ENCODE peak calls at places on chromosomes 3 and 15, in seven cellular contexts. J, G, K, T, P, E and N are unnamed samples.
A peak's percentile ranks its signal among the peaks of the same experiment; 100 is the strongest.

GRCh38 chr3:160486459-160486869 is 36.9 kb upstream of the TRIM59 start:
- DNase-seq in J (peak; percentile 12), G (peak; percentile 55), K (peak; percentile 35), T (no peak), P (peak; percentile 74), E (no peak), N (peak; percentile 8)

GRCh38 chr3:65836047-65836446 is 202.7 kb downstream of the MAGI1 start:
- DNase-seq in J (no peak), G (no peak), K (no peak), T (no peak), P (peak; percentile 32), E (no peak), N (no peak)

GRCh38 chr15:47933865-47934264 is 186.9 kb upstream of the SLC24A5 start:
- DNase-seq in J (no peak), G (no peak), K (no peak), T (no peak), P (no peak), E (no peak), N (no peak)

GRCh38 chr3:141091416-141091815 is 40.3 kb downstream of the SPSB4 start:
- DNase-seq in J (no peak), G (peak; percentile 56), K (no peak), T (no peak), P (no peak), E (no peak), N (no peak)

GRCh38 chr3:36650271-36650671 is 114.1 kb downstream of the DCLK3 start:
- DNase-seq in J (no peak), G (no peak), K (no peak), T (no peak), P (peak; percentile 61), E (no peak), N (no peak)

GRCh38 chr3:71130516-71131384 is 452.8 kb downstream of the FOXP1 start:
- DNase-seq in J (peak; percentile 32), G (no peak), K (peak; percentile 86), T (peak; percentile 55), P (peak; percentile 90), E (peak; percentile 68), N (peak; percentile 86)

GRCh38 chr3:172550347-172550943 is 27.2 kb upstream of the TNFSF10 start:
- DNase-seq in J (no peak), G (no peak), K (no peak), T (no peak), P (peak; percentile 83), E (no peak), N (no peak)

GRCh38 chr3:14480207-14481017 is 59.7 kb downstream of the GRIP2 start:
- DNase-seq in J (no peak), G (no peak), K (no peak), T (no peak), P (peak; percentile 66), E (no peak), N (no peak)

GRCh38 chr3:143526016-143526540 is 322.2 kb downstream of the SLC9A9 start:
- DNase-seq in J (no peak), G (no peak), K (no peak), T (no peak), P (no peak), E (no peak), N (no peak)

GRCh38 chr3:123610331-123610730 is 25.5 kb upstream of the HACD2 start:
- DNase-seq in J (no peak), G (peak; percentile 78), K (no peak), T (no peak), P (no peak), E (no peak), N (no peak)

GRCh38 chr3:101677436-101678286 is 729 bp upstream of the ZBTB11 start:
- DNase-seq in J (no peak), G (no peak), K (peak; percentile 27), T (no peak), P (no peak), E (no peak), N (no peak)

GRCh38 chr3:101624857-101625256 is 50.9 kb downstream of the PCNP start:
- DNase-seq in J (no peak), G (no peak), K (no peak), T (no peak), P (no peak), E (no peak), N (no peak)

GRCh38 chr3:191336833-191337232 is 6.5 kb upstream of the UTS2B start:
- DNase-seq in J (no peak), G (no peak), K (no peak), T (no peak), P (no peak), E (no peak), N (no peak)

GRCh38 chr3:99712291-99712954 is 74.0 kb downstream of the COL8A1 start:
- DNase-seq in J (no peak), G (no peak), K (no peak), T (no peak), P (no peak), E (no peak), N (no peak)

GRCh38 chr3:38595393-38595792 is 54.1 kb downstream of the SCN5A start:
- DNase-seq in J (no peak), G (no peak), K (no peak), T (no peak), P (no peak), E (no peak), N (no peak)